ENCODE peak calls at places on chromosome 20, in four cellular contexts. I, X, O and L are unnamed samples.

GRCh38 chr20:3613821-3614440 is 49.3 kb downstream of the GFRA4 start:
- DNase-seq in I (no peak), X (no peak), O (no peak), L (no peak)

GRCh38 chr20:40865095-40865494 is 163.5 kb upstream of the TOP1 start:
- DNase-seq in X (no peak), O (no peak), I (no peak), L (no peak)

GRCh38 chr20:4370856-4371255 is 350.9 kb upstream of the PRND start:
- DNase-seq in I (no peak), X (no peak), O (no peak), L (no peak)

GRCh38 chr20:35171753-35172433 is at the start of gene PROCR:
- DNase-seq in X (peak), I (peak), O (peak), L (peak)

GRCh38 chr20:4159765-4160490 is 144.6 kb upstream of the RNF24 start:
- DNase-seq in O (peak), I (no peak), X (no peak), L (no peak)

GRCh38 chr20:931401-931800 is 15.3 kb upstream of the ANGPT4 start:
- DNase-seq in X (no peak), O (no peak), I (no peak), L (no peak)

GRCh38 chr20:8020314-8021079 is 936 bp upstream of the TMX4 start:
- DNase-seq in X (no peak), I (no peak), O (no peak), L (no peak)

GRCh38 chr20:12966468-12967085 is 42.2 kb upstream of the SPTLC3 start:
- DNase-seq in I (no peak), O (no peak), X (no peak), L (no peak)

GRCh38 chr20:2301164-2301622 is 5.4 kb downstream of the TGM3 start:
- DNase-seq in I (peak), O (no peak), X (no peak), L (peak)

GRCh38 chr20:47499053-47499452 is 2.6 kb upstream of the NCOA3 start:
- DNase-seq in O (no peak), I (no peak), X (no peak), L (no peak)

GRCh38 chr20:48739395-48740268 is 88.2 kb downstream of the PREX1 start:
- DNase-seq in I (no peak), X (no peak), O (no peak), L (no peak)

GRCh38 chr20:50396623-50397022 is 113.6 kb upstream of the PTPN1 start:
- DNase-seq in O (no peak), X (no peak), I (no peak), L (no peak)
- H3K27ac ChIP-seq in O (peak), X (no peak), I (peak), L (no peak)

GRCh38 chr20:38714308-38714707 is 10.0 kb upstream of the SLC32A1 start:
- DNase-seq in O (no peak), I (no peak), X (peak), L (no peak)
- H3K27ac ChIP-seq in O (no peak), I (no peak), X (no peak), L (no peak)

GRCh38 chr20:50323209-50323608 is 132.6 kb downstream of the CEBPB start:
- DNase-seq in I (peak), X (peak), O (no peak), L (no peak)

GRCh38 chr20:50320005-50320909 is 129.6 kb downstream of the CEBPB start:
- DNase-seq in X (peak), I (peak), O (no peak), L (no peak)

GRCh38 chr20:50322703-50323131 is 132.1 kb downstream of the CEBPB start:
- DNase-seq in O (no peak), I (peak), X (peak), L (no peak)

GRCh38 chr20:50321797-50322480 is 131.3 kb downstream of the CEBPB start:
- DNase-seq in X (peak), I (peak), O (no peak), L (no peak)

GRCh38 chr20:50320910-50321796 is 130.5 kb downstream of the CEBPB start:
- DNase-seq in I (peak), O (peak), X (peak), L (no peak)
- H3K27ac ChIP-seq in I (peak), O (peak), X (no peak), L (no peak)

GRCh38 chr20:63908008-63908682 is 13.2 kb downstream of the DNAJC5 start:
- DNase-seq in O (peak), I (no peak), X (no peak), L (no peak)
- H3K27ac ChIP-seq in O (peak), I (no peak), X (no peak), L (no peak)

DNA sequence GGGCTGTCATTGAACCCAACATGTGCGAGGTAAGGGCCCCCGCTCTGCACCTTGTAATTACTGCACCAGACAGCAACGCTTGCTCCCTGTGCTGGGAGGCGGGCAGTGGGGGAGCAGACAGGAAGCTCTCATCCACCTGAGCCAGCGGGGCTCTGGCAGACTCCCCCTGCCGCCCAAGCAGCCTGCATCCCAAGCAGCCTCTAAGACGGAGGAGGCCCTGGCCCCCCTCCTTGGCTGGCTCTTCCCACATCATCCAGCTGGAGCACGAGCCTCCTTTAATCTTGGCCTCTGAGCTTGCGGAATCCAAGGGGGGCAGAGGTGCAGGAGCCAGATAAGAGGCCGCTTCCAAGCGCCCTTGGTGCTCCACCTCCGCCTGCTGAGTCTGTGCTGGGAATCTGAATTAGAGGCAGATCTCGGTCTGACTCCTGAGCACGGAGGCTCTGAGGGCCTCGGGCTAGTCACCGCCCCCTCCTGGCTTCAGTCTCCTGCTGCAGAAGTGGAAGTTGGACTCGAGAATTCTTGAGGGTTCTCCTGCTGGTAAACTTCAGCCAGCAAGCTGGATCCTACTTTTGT is 40.0 kb upstream of the CDH22 start:
- DNase-seq in O (no peak), I (no peak), X (peak), L (peak)
- H3K27ac ChIP-seq in O (no peak), I (no peak), X (peak), L (no peak)

GRCh38 chr20:37358366-37359150 is 12.6 kb downstream of the SRC start:
- DNase-seq in X (peak), I (peak), O (peak), L (no peak)

GRCh38 chr20:37356387-37356786 is 10.4 kb downstream of the SRC start:
- DNase-seq in I (peak), X (peak), O (peak), L (peak)

GRCh38 chr20:37359331-37359730 is 13.4 kb downstream of the SRC start:
- DNase-seq in I (peak), X (peak), O (no peak), L (no peak)

GRCh38 chr20:37356961-37357371 is 11.0 kb downstream of the SRC start:
- DNase-seq in X (peak), O (peak), I (peak), L (no peak)

DNA sequence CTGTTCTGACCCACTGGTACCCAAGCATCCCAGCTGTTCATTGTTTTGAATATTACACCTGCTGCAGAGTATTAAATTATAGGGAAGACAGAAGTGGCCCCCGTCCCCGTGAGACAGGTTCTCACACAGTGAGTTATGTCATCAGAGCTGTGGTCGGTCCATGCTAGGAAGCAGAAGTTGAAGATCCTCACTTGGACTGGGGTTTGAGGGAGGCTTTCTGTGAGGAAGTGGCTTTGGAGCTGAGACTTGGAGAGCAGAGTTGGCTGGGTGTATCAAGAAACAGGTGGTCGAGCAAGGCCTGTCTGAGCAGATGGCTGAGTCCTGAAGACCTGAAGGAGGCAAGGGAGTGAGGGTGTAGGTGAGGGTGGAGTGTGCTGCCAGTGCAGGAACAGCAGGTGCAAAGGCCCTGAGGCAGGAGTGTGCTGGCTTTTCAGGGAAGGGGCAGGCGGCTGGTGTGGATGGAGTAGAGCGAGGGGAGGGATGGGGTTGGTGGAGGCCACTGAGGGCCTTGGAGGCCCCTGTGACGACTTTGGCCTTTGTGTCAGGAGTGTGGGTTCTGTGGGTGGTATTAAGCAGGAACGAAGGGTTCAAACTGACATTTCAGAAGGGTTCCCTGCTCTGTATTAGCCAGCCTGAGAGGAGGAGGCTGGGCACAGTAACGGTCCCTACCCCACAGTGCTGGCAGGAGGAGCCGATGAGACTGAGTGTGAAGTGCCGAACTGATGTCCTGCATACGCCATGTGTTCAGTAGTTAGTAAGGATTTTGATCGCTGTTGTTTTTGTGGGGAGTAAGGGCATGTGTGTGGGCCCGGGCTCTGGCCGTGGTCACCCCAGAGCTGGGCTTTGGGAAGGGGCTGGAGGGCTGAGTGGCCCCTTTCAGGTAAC is 11.8 kb downstream of the SRC start:
- DNase-seq in X (peak), I (peak), O (peak), L (no peak)
- H3K27ac ChIP-seq in X (no peak), I (peak), O (no peak), L (no peak)

GRCh38 chr20:62608218-62608565 is 34.1 kb upstream of the SLCO4A1 start:
- DNase-seq in I (no peak), X (no peak), O (no peak), L (no peak)
- H3K27ac ChIP-seq in I (no peak), X (no peak), O (no peak), L (no peak)